ENCODE peak calls at places on chromosomes 4 and X, in nine cellular contexts. E, C, L, R, J, K, S, P and Z are unnamed samples.

GRCh38 chrX:70434914-70435586 is 9.6 kb upstream of the DLG3 start:
- DNase-seq in J (peak; percentile 48), S (no peak), R (no peak), P (peak; percentile 29), L (no peak), K (no peak), E (peak; percentile 46), C (no peak), Z (no peak)

GRCh38 chr4:94508841-94509240 is 57.1 kb downstream of the PDLIM5 start:
- DNase-seq in L (no peak), K (no peak), J (no peak), S (no peak), R (no peak), C (no peak), P (peak; percentile 72), E (no peak), Z (no peak)

GRCh38 chrX:23269923-23270322 is 64.7 kb upstream of the PTCHD1 start:
- DNase-seq in J (no peak), R (no peak), P (no peak), K (no peak), L (no peak), S (no peak), C (no peak), E (no peak), Z (no peak)

GRCh38 chr4:61245321-61245720 is 45.2 kb downstream of the ADGRL3 start:
- DNase-seq in K (no peak), P (no peak), C (no peak), L (no peak), R (no peak), S (no peak), J (no peak), E (no peak), Z (no peak)

GRCh38 chr4:1075266-1075665 is 38.1 kb downstream of the RNF212 start:
- DNase-seq in E (no peak), R (no peak), J (no peak), C (no peak), S (no peak), L (no peak), P (no peak), K (no peak), Z (no peak)

GRCh38 chrX:47584714-47585113 is 2.5 kb downstream of the TIMP1 start:
- DNase-seq in J (no peak), E (no peak), C (no peak), P (no peak), K (no peak), S (no peak), L (no peak), R (no peak), Z (no peak)

GRCh38 chrX:47222776-47223350 is 4.4 kb downstream of the CDK16 start:
- DNase-seq in E (no peak), J (no peak), R (no peak), S (no peak), L (no peak), P (no peak), K (no peak), C (no peak), Z (no peak)

GRCh38 chr4:159837071-159837470 is 734.2 kb downstream of the RAPGEF2 start:
- DNase-seq in R (no peak), P (no peak), E (no peak), S (no peak), J (no peak), K (no peak), C (no peak), L (no peak), Z (no peak)

GRCh38 chr4:99134586-99134985 is 9.5 kb downstream of the ADH4 start:
- DNase-seq in C (no peak), J (no peak), L (no peak), S (no peak), P (no peak), R (no peak), E (no peak), K (no peak), Z (no peak)

GRCh38 chr4:113979973-113980615 is 647 bp upstream of the ARSJ start:
- DNase-seq in J (peak; percentile 67), R (no peak), P (no peak), C (peak; percentile 43), L (no peak), E (peak; percentile 44), S (no peak), K (peak; percentile 38), Z (no peak)

GRCh38 chr4:108130955-108131354 is 37.8 kb downstream of the LEF1 start:
- DNase-seq in P (no peak), C (no peak), S (no peak), J (no peak), L (no peak), R (no peak), K (no peak), E (no peak), Z (no peak)

GRCh38 chrX:72305286-72306084 is at the start of gene CITED1:
- DNase-seq in J (no peak), C (no peak), S (peak; percentile 8), E (peak; percentile 33), K (no peak), P (no peak), R (peak; percentile 11), L (no peak), Z (peak; percentile 9)

GRCh38 chr4:152456609-152457008 is 79.3 kb downstream of the FBXW7 start:
- DNase-seq in K (peak; percentile 79), J (no peak), L (no peak), R (no peak), E (no peak), S (no peak), C (no peak), P (no peak), Z (no peak)

GRCh38 chrX:112694062-112694461 is 14.3 kb upstream of the LHFPL1 start:
- DNase-seq in J (no peak), R (no peak), L (no peak), P (no peak), E (no peak), S (no peak), K (no peak), C (no peak), Z (no peak)

GRCh38 chr4:23084559-23085248 is 392.0 kb downstream of the GBA3 start:
- DNase-seq in P (no peak), C (no peak), E (peak; percentile 52), K (peak; percentile 67), L (no peak), S (peak; percentile 53), J (peak; percentile 9), R (no peak), Z (peak; percentile 84)

GRCh38 chrX:103477496-103477895 is 41.8 kb downstream of the RAB40A start:
- DNase-seq in C (no peak), J (peak; percentile 26), R (no peak), S (no peak), P (peak; percentile 4), L (no peak), E (no peak), K (no peak), Z (no peak)

GRCh38 chr4:3233391-3234071 is 15.4 kb upstream of the MSANTD1 start:
- DNase-seq in C (no peak), J (peak; percentile 24), S (no peak), R (no peak), L (no peak), E (peak; percentile 38), P (peak; percentile 15), K (no peak), Z (no peak)

GRCh38 chrX:85243761-85244410 is at the start of the genes SATL1 and ZNF711:
- DNase-seq in R (peak; percentile 11), E (no peak), J (peak; percentile 61), C (no peak), S (peak; percentile 44), L (peak; percentile 1), P (peak; percentile 4), K (no peak), Z (peak; percentile 65)

GRCh38 chrX:134782796-134783195 is 124.5 kb upstream of the PLAC1 start:
- DNase-seq in E (peak; percentile 56), R (no peak), L (no peak), J (peak; percentile 69), S (no peak), K (peak; percentile 72), P (peak; percentile 66), C (peak; percentile 36), Z (no peak)

GRCh38 chr4:122104184-122104583 is 47.9 kb upstream of the BLTP1 start:
- DNase-seq in E (no peak), R (no peak), C (no peak), K (no peak), L (no peak), S (no peak), J (no peak), P (no peak), Z (no peak)

GRCh38 chrX:53004038-53004437 is 44.6 kb upstream of the GPR173 start:
- DNase-seq in E (no peak), R (no peak), L (no peak), S (no peak), P (no peak), J (no peak), K (no peak), C (no peak), Z (no peak)

GRCh38 chr4:83993774-83994173 is 457.9 kb downstream of the GPAT3 start:
- DNase-seq in L (no peak), J (no peak), E (peak; percentile 12), P (no peak), C (no peak), K (no peak), S (no peak), R (no peak), Z (no peak)

GRCh38 chr4:8905236-8905772 is 33.7 kb upstream of the HMX1 start:
- DNase-seq in R (peak; percentile 5), J (no peak), P (no peak), L (no peak), C (no peak), K (no peak), S (no peak), E (no peak), Z (no peak)

GRCh38 chr4:41432889-41433288 is 105.1 kb upstream of the LIMCH1 start:
- DNase-seq in J (peak; percentile 62), R (no peak), E (peak; percentile 65), P (peak; percentile 38), S (no peak), L (no peak), K (no peak), C (no peak), Z (no peak)

GRCh38 chrX:41922694-41923171 is 621 bp downstream of the CASK start:
- DNase-seq in J (peak; percentile 10), L (no peak), P (peak; percentile 13), R (peak; percentile 18), E (peak; percentile 32), K (peak; percentile 3), S (peak; percentile 40), C (no peak), Z (peak; percentile 25)

GRCh38 chr4:84879651-84880200 is 86.8 kb downstream of the WDFY3 start:
- DNase-seq in L (no peak), J (no peak), P (no peak), E (peak; percentile 65), S (no peak), C (no peak), K (peak; percentile 7), R (no peak), Z (no peak)

GRCh38 chr4:177105526-177105925 is 204.1 kb upstream of the NEIL3 start:
- DNase-seq in P (peak; percentile 38), C (no peak), L (no peak), E (no peak), R (no peak), K (no peak), S (no peak), J (no peak), Z (no peak)

GRCh38 chrX:13750812-13751211 is 16.3 kb downstream of the OFD1 start:
- DNase-seq in C (no peak), E (no peak), R (no peak), J (no peak), P (no peak), K (no peak), L (no peak), S (no peak), Z (no peak)

GRCh38 chr4:1021386-1022050 is 10.1 kb downstream of the FGFRL1 start:
- DNase-seq in P (no peak), K (no peak), C (no peak), S (no peak), L (no peak), R (no peak), J (no peak), E (no peak), Z (no peak)

GRCh38 chr4:7677799-7678301 is 243.1 kb upstream of the PSAPL1 start:
- DNase-seq in R (no peak), J (no peak), C (no peak), E (no peak), L (no peak), S (no peak), K (no peak), P (no peak), Z (no peak)